ENCODE peak calls at places on chromosomes 5 and 9, in nine cellular contexts. One of them, this sample, is unnamed.
A peak's percentile ranks its signal among the peaks of the same experiment; 100 is the strongest.

GRCh38 chr9:91825422-91825821 is 124.6 kb downstream of the ROR2 start:
- DNase-seq in GM23338: no peak
- DNase-seq in dorsolateral prefrontal cortex: no peak
- DNase-seq in adrenal gland: no peak
- DNase-seq in CD8-positive, alpha-beta T cell: no peak
- DNase-seq in lower leg skin: peak; percentile 60
- DNase-seq in heart left ventricle: no peak
- DNase-seq in cardiac muscle cell: peak; percentile 68
- DNase-seq in body of pancreas: no peak
- DNase-seq in this sample: no peak

GRCh38 chr5:180499684-180500083 is 5.5 kb downstream of the CNOT6 start:
- DNase-seq in GM23338: no peak
- DNase-seq in body of pancreas: no peak
- DNase-seq in dorsolateral prefrontal cortex: no peak
- DNase-seq in lower leg skin: no peak
- DNase-seq in adrenal gland: no peak
- DNase-seq in CD8-positive, alpha-beta T cell: no peak
- DNase-seq in heart left ventricle: no peak
- DNase-seq in cardiac muscle cell: no peak
- DNase-seq in this sample: no peak

GRCh38 chr9:124882221-124882620 is 20.3 kb downstream of the ARPC5L start:
- DNase-seq in heart left ventricle: no peak
- DNase-seq in CD8-positive, alpha-beta T cell: no peak
- DNase-seq in lower leg skin: no peak
- DNase-seq in adrenal gland: no peak
- DNase-seq in dorsolateral prefrontal cortex: no peak
- DNase-seq in cardiac muscle cell: no peak
- DNase-seq in body of pancreas: no peak
- DNase-seq in GM23338: peak; percentile 54
- DNase-seq in this sample: no peak

GRCh38 chr5:143010335-143010734 is 240.2 kb downstream of the ARHGAP26 start:
- DNase-seq in cardiac muscle cell: no peak
- DNase-seq in adrenal gland: no peak
- DNase-seq in heart left ventricle: no peak
- DNase-seq in GM23338: no peak
- DNase-seq in dorsolateral prefrontal cortex: peak; percentile 20
- DNase-seq in CD8-positive, alpha-beta T cell: no peak
- DNase-seq in lower leg skin: no peak
- DNase-seq in body of pancreas: no peak
- DNase-seq in this sample: no peak

GRCh38 chr9:129863059-129863690 is 27.9 kb downstream of the USP20 start:
- DNase-seq in lower leg skin: no peak
- DNase-seq in GM23338: no peak
- DNase-seq in dorsolateral prefrontal cortex: no peak
- DNase-seq in cardiac muscle cell: peak; percentile 96
- DNase-seq in body of pancreas: no peak
- DNase-seq in heart left ventricle: no peak
- DNase-seq in adrenal gland: no peak
- DNase-seq in CD8-positive, alpha-beta T cell: peak; percentile 69
- DNase-seq in this sample: peak; percentile 34

GRCh38 chr9:18896531-18897179 is 136.4 kb downstream of the SAXO1 start:
- DNase-seq in heart left ventricle: no peak
- DNase-seq in body of pancreas: no peak
- DNase-seq in adrenal gland: no peak
- DNase-seq in cardiac muscle cell: no peak
- DNase-seq in lower leg skin: no peak
- DNase-seq in dorsolateral prefrontal cortex: no peak
- DNase-seq in GM23338: no peak
- DNase-seq in CD8-positive, alpha-beta T cell: no peak
- DNase-seq in this sample: no peak

GRCh38 chr5:10304932-10305331 is 2.8 kb downstream of the CMBL start:
- DNase-seq in GM23338: no peak
- DNase-seq in CD8-positive, alpha-beta T cell: no peak
- DNase-seq in adrenal gland: no peak
- DNase-seq in dorsolateral prefrontal cortex: no peak
- DNase-seq in body of pancreas: no peak
- DNase-seq in cardiac muscle cell: no peak
- DNase-seq in lower leg skin: no peak
- DNase-seq in heart left ventricle: no peak
- DNase-seq in this sample: no peak

GRCh38 chr9:99253772-99254431 is 31.8 kb downstream of the SEC61B start:
- DNase-seq in heart left ventricle: no peak
- DNase-seq in body of pancreas: no peak
- DNase-seq in lower leg skin: no peak
- DNase-seq in adrenal gland: no peak
- DNase-seq in GM23338: peak; percentile 19
- DNase-seq in dorsolateral prefrontal cortex: peak; percentile 62
- DNase-seq in cardiac muscle cell: no peak
- DNase-seq in CD8-positive, alpha-beta T cell: peak; percentile 36
- DNase-seq in this sample: peak; percentile 87

GRCh38 chr5:139660916-139661814 is 13.0 kb downstream of the CXXC5 start:
- DNase-seq in CD8-positive, alpha-beta T cell: no peak
- DNase-seq in cardiac muscle cell: peak; percentile 91
- DNase-seq in dorsolateral prefrontal cortex: peak; percentile 91
- DNase-seq in GM23338: peak; percentile 44
- DNase-seq in body of pancreas: peak; percentile 95
- DNase-seq in heart left ventricle: peak; percentile 94
- DNase-seq in adrenal gland: peak; percentile 94
- DNase-seq in lower leg skin: peak; percentile 87
- DNase-seq in this sample: peak; percentile 81

DNA sequence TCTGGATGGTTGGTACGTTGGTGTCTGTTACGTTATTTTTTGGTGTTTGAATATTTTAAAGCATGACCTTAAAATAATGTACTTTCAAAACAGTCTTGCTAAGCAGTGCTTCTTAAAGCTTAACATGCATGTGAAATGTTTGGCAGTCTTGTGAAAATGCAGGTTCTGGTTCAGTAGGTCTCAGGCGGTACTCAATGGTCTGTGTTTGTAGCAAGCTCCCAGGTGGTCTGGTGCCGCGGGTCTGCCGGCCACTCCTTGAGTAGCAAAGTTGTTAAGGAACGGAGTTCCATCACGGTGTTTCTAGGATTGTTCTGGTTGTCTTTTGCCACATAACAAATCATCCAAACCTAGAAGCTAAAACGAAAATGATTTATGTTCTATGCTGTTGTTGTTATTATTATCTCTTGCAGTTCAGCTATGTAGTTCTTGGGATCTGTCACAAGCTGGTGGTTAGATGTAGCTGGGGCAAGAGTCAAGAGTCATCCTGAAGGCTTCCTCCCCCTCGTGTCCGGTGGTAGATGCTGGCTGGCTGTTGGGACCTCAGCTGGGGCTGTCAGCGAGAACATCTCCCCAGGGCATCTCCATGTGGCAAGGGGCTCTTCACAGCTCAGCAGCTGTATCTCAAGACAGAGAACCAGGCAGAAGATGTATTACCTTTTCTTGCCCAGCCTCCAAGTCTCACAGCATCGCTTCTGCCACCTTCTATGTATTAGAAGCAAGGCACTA is 186.8 kb downstream of the PALM2AKAP2 start:
- DNase-seq in adrenal gland: no peak
- DNase-seq in body of pancreas: no peak
- DNase-seq in GM23338: no peak
- DNase-seq in CD8-positive, alpha-beta T cell: no peak
- DNase-seq in heart left ventricle: no peak
- DNase-seq in cardiac muscle cell: no peak
- DNase-seq in dorsolateral prefrontal cortex: no peak
- DNase-seq in lower leg skin: no peak
- DNase-seq in this sample: peak; percentile 80
- H3K4me3 ChIP-seq in adrenal gland: no peak overlapping the region
- H3K4me3 ChIP-seq in body of pancreas: no peak overlapping the region
- H3K4me3 ChIP-seq in GM23338: no peak overlapping the region
- H3K4me3 ChIP-seq in CD8-positive, alpha-beta T cell: no peak overlapping the region
- H3K4me3 ChIP-seq in heart left ventricle: no peak overlapping the region
- H3K4me3 ChIP-seq in cardiac muscle cell: no peak overlapping the region
- H3K4me3 ChIP-seq in dorsolateral prefrontal cortex: no peak overlapping the region
- H3K4me3 ChIP-seq in lower leg skin: no peak overlapping the region
- H3K4me3 ChIP-seq in this sample: peak overlapping the region; percentile 15

GRCh38 chr5:65802080-65802479 is 80.1 kb downstream of the NLN start:
- DNase-seq in GM23338: no peak
- DNase-seq in lower leg skin: no peak
- DNase-seq in CD8-positive, alpha-beta T cell: no peak
- DNase-seq in heart left ventricle: no peak
- DNase-seq in dorsolateral prefrontal cortex: no peak
- DNase-seq in adrenal gland: no peak
- DNase-seq in body of pancreas: no peak
- DNase-seq in cardiac muscle cell: no peak
- DNase-seq in this sample: no peak

GRCh38 chr5:65796917-65797316 is 74.9 kb downstream of the NLN start:
- DNase-seq in GM23338: no peak
- DNase-seq in lower leg skin: no peak
- DNase-seq in body of pancreas: no peak
- DNase-seq in heart left ventricle: no peak
- DNase-seq in CD8-positive, alpha-beta T cell: no peak
- DNase-seq in dorsolateral prefrontal cortex: no peak
- DNase-seq in cardiac muscle cell: no peak
- DNase-seq in adrenal gland: no peak
- DNase-seq in this sample: no peak

GRCh38 chr5:65800775-65801174 is 78.8 kb downstream of the NLN start:
- DNase-seq in lower leg skin: no peak
- DNase-seq in heart left ventricle: no peak
- DNase-seq in body of pancreas: no peak
- DNase-seq in dorsolateral prefrontal cortex: no peak
- DNase-seq in GM23338: no peak
- DNase-seq in CD8-positive, alpha-beta T cell: no peak
- DNase-seq in cardiac muscle cell: no peak
- DNase-seq in adrenal gland: no peak
- DNase-seq in this sample: no peak

GRCh38 chr5:65801332-65801731 is 79.3 kb downstream of the NLN start:
- DNase-seq in lower leg skin: no peak
- DNase-seq in dorsolateral prefrontal cortex: no peak
- DNase-seq in GM23338: no peak
- DNase-seq in CD8-positive, alpha-beta T cell: no peak
- DNase-seq in heart left ventricle: no peak
- DNase-seq in adrenal gland: no peak
- DNase-seq in body of pancreas: no peak
- DNase-seq in cardiac muscle cell: peak; percentile 58
- DNase-seq in this sample: no peak

DNA sequence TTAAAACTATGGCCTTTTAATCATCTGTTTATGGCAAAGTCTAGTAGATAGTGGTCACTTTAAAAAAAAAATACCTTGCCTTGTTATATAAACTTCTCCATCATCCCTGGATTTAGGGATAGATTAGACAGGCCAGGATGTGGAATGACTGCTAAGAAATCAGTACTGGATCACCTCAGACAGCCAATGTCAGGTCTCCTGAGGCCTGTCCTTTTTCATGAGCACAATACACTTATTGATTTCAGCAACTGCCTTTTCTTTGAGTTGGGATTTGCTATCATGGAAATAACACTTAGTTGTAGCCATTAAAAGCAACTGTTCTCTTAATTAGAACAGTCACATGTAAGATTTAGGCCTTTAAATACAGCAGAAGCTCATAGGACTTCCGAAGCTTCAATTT is 77.9 kb downstream of the NLN start:
- DNase-seq in lower leg skin: no peak
- DNase-seq in CD8-positive, alpha-beta T cell: no peak
- DNase-seq in GM23338: no peak
- DNase-seq in heart left ventricle: no peak
- DNase-seq in dorsolateral prefrontal cortex: no peak
- DNase-seq in body of pancreas: no peak
- DNase-seq in adrenal gland: no peak
- DNase-seq in cardiac muscle cell: no peak
- DNase-seq in this sample: no peak
- TF ChIP-seq CTCF in lower leg skin: no peak
- TF ChIP-seq CTCF in CD8-positive, alpha-beta T cell: no peak
- TF ChIP-seq CTCF in GM23338: no peak
- TF ChIP-seq CTCF in heart left ventricle: no peak
- TF ChIP-seq CTCF in dorsolateral prefrontal cortex: no peak
- TF ChIP-seq CTCF in body of pancreas: no peak
- TF ChIP-seq CTCF in adrenal gland: no peak
- TF ChIP-seq CTCF in cardiac muscle cell: no peak
- TF ChIP-seq CTCF in this sample: no peak

DNA sequence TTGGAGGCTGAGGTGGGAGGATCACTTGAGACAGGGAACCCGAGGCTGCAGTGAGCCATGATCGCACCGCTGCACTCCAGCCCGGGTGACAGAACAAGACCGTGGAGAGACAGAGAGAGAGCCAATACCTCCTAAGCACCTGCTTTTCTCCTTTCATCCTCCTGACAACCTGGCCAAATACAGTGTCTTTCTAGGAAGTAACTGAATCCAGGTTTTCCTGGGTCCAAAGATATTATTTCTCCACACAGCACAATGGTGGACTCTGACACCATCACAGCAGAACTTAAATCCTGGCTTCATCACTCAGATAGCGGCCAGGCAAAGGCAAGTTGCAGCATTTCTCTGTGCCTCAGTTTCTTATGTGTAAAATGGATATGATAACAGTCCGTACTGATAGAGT is 21.9 kb downstream of the DUSP1 start:
- DNase-seq in cardiac muscle cell: no peak
- DNase-seq in adrenal gland: no peak
- DNase-seq in lower leg skin: no peak
- DNase-seq in body of pancreas: no peak
- DNase-seq in dorsolateral prefrontal cortex: no peak
- DNase-seq in heart left ventricle: no peak
- DNase-seq in GM23338: no peak
- DNase-seq in CD8-positive, alpha-beta T cell: no peak
- DNase-seq in this sample: no peak
- H3K4me3 ChIP-seq in cardiac muscle cell: no peak overlapping the region
- H3K4me3 ChIP-seq in adrenal gland: no peak overlapping the region
- H3K4me3 ChIP-seq in lower leg skin: no peak overlapping the region
- H3K4me3 ChIP-seq in body of pancreas: no peak overlapping the region
- H3K4me3 ChIP-seq in dorsolateral prefrontal cortex: no peak overlapping the region
- H3K4me3 ChIP-seq in heart left ventricle: no peak overlapping the region
- H3K4me3 ChIP-seq in GM23338: peak overlapping the region; percentile 36
- H3K4me3 ChIP-seq in CD8-positive, alpha-beta T cell: no peak overlapping the region
- H3K4me3 ChIP-seq in this sample: no peak overlapping the region

GRCh38 chr5:177303925-177304391 is 359 bp downstream of the PRELID1 start:
- DNase-seq in GM23338: no peak
- DNase-seq in heart left ventricle: peak; percentile 25
- DNase-seq in body of pancreas: no peak
- DNase-seq in cardiac muscle cell: peak; percentile 25
- DNase-seq in dorsolateral prefrontal cortex: no peak
- DNase-seq in CD8-positive, alpha-beta T cell: no peak
- DNase-seq in lower leg skin: no peak
- DNase-seq in adrenal gland: no peak
- DNase-seq in this sample: no peak

GRCh38 chr5:177301503-177302165 is 1.9 kb downstream of the RAB24 start:
- DNase-seq in dorsolateral prefrontal cortex: no peak
- DNase-seq in GM23338: no peak
- DNase-seq in heart left ventricle: peak; percentile 38
- DNase-seq in lower leg skin: peak; percentile 82
- DNase-seq in cardiac muscle cell: no peak
- DNase-seq in adrenal gland: peak; percentile 78
- DNase-seq in CD8-positive, alpha-beta T cell: no peak
- DNase-seq in body of pancreas: peak; percentile 98
- DNase-seq in this sample: no peak

GRCh38 chr5:177300971-177301370 is 2.5 kb downstream of the RAB24 start:
- DNase-seq in CD8-positive, alpha-beta T cell: no peak
- DNase-seq in GM23338: no peak
- DNase-seq in adrenal gland: no peak
- DNase-seq in heart left ventricle: no peak
- DNase-seq in lower leg skin: no peak
- DNase-seq in body of pancreas: no peak
- DNase-seq in cardiac muscle cell: no peak
- DNase-seq in dorsolateral prefrontal cortex: no peak
- DNase-seq in this sample: no peak

GRCh38 chr5:177303121-177303924 is at the start of the genes PRELID1 and RAB24:
- DNase-seq in CD8-positive, alpha-beta T cell: peak; percentile 88
- DNase-seq in cardiac muscle cell: peak; percentile 86
- DNase-seq in lower leg skin: peak; percentile 86
- DNase-seq in dorsolateral prefrontal cortex: peak; percentile 89
- DNase-seq in body of pancreas: peak; percentile 90
- DNase-seq in adrenal gland: peak; percentile 81
- DNase-seq in heart left ventricle: peak; percentile 87
- DNase-seq in GM23338: peak; percentile 96
- DNase-seq in this sample: peak; percentile 88

GRCh38 chr5:177302354-177303110 is 987 bp downstream of the RAB24 start:
- DNase-seq in dorsolateral prefrontal cortex: no peak
- DNase-seq in cardiac muscle cell: peak; percentile 22
- DNase-seq in CD8-positive, alpha-beta T cell: no peak
- DNase-seq in body of pancreas: peak; percentile 66
- DNase-seq in GM23338: peak; percentile 56
- DNase-seq in adrenal gland: no peak
- DNase-seq in heart left ventricle: no peak
- DNase-seq in lower leg skin: no peak
- DNase-seq in this sample: no peak
- TF ChIP-seq CTCF in dorsolateral prefrontal cortex: no peak
- TF ChIP-seq CTCF in cardiac muscle cell: peak; percentile 23
- TF ChIP-seq CTCF in CD8-positive, alpha-beta T cell: no peak
- TF ChIP-seq CTCF in body of pancreas: no peak
- TF ChIP-seq CTCF in GM23338: peak; percentile 18
- TF ChIP-seq CTCF in adrenal gland: no peak
- TF ChIP-seq CTCF in heart left ventricle: no peak
- TF ChIP-seq CTCF in lower leg skin: no peak
- TF ChIP-seq CTCF in this sample: peak; percentile 40